ENCODE peak calls at places on chromosome 16, in ten cellular contexts. X is RCC 7860; M is ureter; I is LoVo; R is SW 1271; G is prostate gland; O is stimulated activated CD4-positive, alpha-beta T cell treated with anti-CD3 and anti-CD28 coated beads, Interleukin-12 subunit alpha, Interleukin-12 subunit beta, amount 100 ng/mL, for 4 hours; E is GM04503; Y is HTR-8/SVneo; J is foreskin fibroblast. K is an unnamed sample.

GRCh38 chr16:54976651-54977200 is 46.1 kb downstream of the IRX5 start:
- DNase-seq in X (no peak), M (no peak), I (no peak), R (no peak), G (no peak), O (no peak), E (no peak), Y (no peak), J (no peak), K (no peak)

GRCh38 chr16:10751291-10751697 is 7.7 kb downstream of the NUBP1 start:
- DNase-seq in X (no peak), M (no peak), I (no peak), R (no peak), G (no peak), O (no peak), E (no peak), Y (no peak), J (no peak), K (no peak)

GRCh38 chr16:13956635-13957196 is 36.8 kb downstream of the ERCC4 start:
- DNase-seq in X (no peak), M (no peak), I (no peak), R (no peak), G (no peak), O (no peak), E (no peak), Y (no peak), J (no peak), K (no peak)

GRCh38 chr16:56643080-56643778 is 4.8 kb downstream of the MT1A start:
- DNase-seq in X (peak), M (peak), I (peak), R (no peak), G (peak), O (peak), E (no peak), Y (no peak), J (peak), K (peak)

GRCh38 chr16:54957403-54957802 is 26.7 kb downstream of the IRX5 start:
- DNase-seq in X (peak), M (no peak), I (peak), R (no peak), G (no peak), O (no peak), E (no peak), Y (no peak), J (no peak), K (peak)

GRCh38 chr16:85524630-85525463 is 88.3 kb upstream of the GSE1 start:
- DNase-seq in X (peak), M (peak), I (no peak), R (no peak), G (no peak), O (no peak), E (no peak), Y (no peak), J (no peak), K (no peak)

GRCh38 chr16:62977876-62978275 is 941.6 kb upstream of the CDH8 start:
- DNase-seq in X (no peak), M (no peak), I (no peak), R (no peak), G (no peak), O (no peak), E (no peak), Y (no peak), J (no peak), K (no peak)

GRCh38 chr16:86519649-86520316 is 9.5 kb downstream of the FOXF1 start:
- DNase-seq in X (peak), M (no peak), I (peak), R (no peak), G (peak), O (peak), E (no peak), Y (peak), J (no peak), K (peak)

GRCh38 chr16:28844226-28844885 is 1.8 kb downstream of the TUFM start:
- DNase-seq in X (no peak), M (no peak), I (no peak), R (no peak), G (no peak), O (no peak), E (no peak), Y (no peak), J (no peak), K (no peak)